ENCODE peak calls at places on chromosomes 13 and 19, in nine cellular contexts. G, K, X, C, H, R, Z, O and N are unnamed samples. For H3K36me3, the result is how much of the 10 kb centered on the place peaks cover.

GRCh38 chr13:110419391-110419791 is 112.3 kb downstream of the COL4A2 start:
- DNase-seq in Z (no peak), K (no peak), O (peak), X (no peak), C (no peak), G (peak), R (no peak), H (no peak), N (no peak)

GRCh38 chr13:40756042-40756441 is 14.9 kb downstream of the MRPS31 start:
- DNase-seq in R (no peak), O (no peak), X (no peak), H (no peak), G (no peak), K (no peak), C (no peak), Z (no peak), N (no peak)

GRCh38 chr19:19214892-19215291 is 3.1 kb downstream of the NCAN start:
- DNase-seq in R (peak), K (no peak), X (no peak), G (peak), H (no peak), C (peak), Z (no peak), O (no peak), N (peak)

GRCh38 chr13:38686635-38687245 is at the start of gene FREM2:
- DNase-seq in O (no peak), X (peak), K (no peak), R (no peak), Z (no peak), H (peak), G (no peak), C (peak), N (peak)

GRCh38 chr13:111503376-111503775 is 182.9 kb downstream of the TEX29 start:
- DNase-seq in Z (peak), O (no peak), H (no peak), C (no peak), R (no peak), G (no peak), X (no peak), K (no peak), N (no peak)

GRCh38 chr13:40665754-40666057 is 735 bp downstream of the FOXO1 start:
- DNase-seq in R (peak), O (no peak), K (no peak), H (no peak), C (no peak), G (no peak), X (no peak), Z (no peak), N (no peak)

GRCh38 chr19:42122691-42123607 is 9.3 kb downstream of the POU2F2 start:
- DNase-seq in C (no peak), Z (no peak), O (no peak), H (no peak), G (no peak), R (peak), K (no peak), X (no peak), N (no peak)

GRCh38 chr19:8965887-8966286 is 44.3 kb downstream of the MUC16 start:
- DNase-seq in Z (no peak), K (no peak), R (no peak), C (no peak), O (no peak), G (no peak), H (no peak), X (no peak), N (no peak)

GRCh38 chr13:72029981-72030380 is 163.0 kb upstream of the DACH1 start:
- DNase-seq in K (no peak), H (no peak), G (no peak), X (no peak), C (no peak), Z (no peak), O (no peak), R (no peak), N (no peak)

GRCh38 chr13:72023895-72024294 is 156.9 kb upstream of the DACH1 start:
- DNase-seq in H (no peak), X (no peak), K (no peak), R (no peak), G (no peak), Z (no peak), C (no peak), O (no peak), N (no peak)

DNA sequence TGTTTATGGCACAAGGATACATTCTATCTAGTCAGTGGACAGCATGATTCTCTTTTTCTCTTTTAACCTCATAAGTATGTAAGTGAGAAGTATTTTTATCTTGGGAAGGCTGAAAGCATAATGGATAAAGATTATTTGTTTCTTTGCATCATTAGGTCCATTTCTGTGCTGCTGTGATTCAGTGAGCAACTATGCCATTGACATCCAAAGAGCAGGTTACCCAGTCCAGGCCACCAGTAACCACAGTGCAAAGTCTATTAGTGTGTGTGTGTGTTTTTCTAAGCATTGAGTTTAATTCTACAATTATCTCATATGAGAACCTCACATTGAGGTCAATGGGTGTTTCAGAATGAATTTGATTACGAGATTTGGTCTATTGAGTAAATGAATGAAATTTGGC is 158.8 kb upstream of the DACH1 start:
- DNase-seq in R (no peak), G (no peak), C (no peak), O (no peak), H (no peak), X (no peak), K (no peak), Z (no peak), N (no peak)
- H3K36me3 ChIP-seq in R (under half), G (under half), C (under half), O (under half), H (under half), X (under half), K (under half), Z (under half), N (under half)

DNA sequence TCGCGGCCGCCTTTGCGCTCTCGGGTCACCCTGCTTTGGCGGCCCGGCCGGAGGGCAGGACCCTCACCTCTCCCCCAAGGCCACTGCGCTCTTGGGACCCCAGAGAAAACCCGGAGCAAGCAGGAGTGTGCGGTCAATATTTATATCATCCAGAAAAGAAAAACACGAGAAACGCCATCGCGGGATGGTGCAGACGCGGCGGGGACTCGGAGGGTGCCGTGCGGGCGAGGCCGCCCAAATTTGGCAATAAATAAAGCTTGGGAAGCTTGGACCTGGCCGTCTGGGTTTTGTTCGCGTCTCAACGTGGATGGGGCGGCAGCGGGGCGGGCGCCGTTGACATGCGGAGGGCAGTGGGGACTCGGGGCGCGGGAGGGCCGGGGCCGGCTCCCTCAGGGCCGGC is 9.6 kb downstream of the CBARP start:
- DNase-seq in R (no peak), C (no peak), Z (no peak), H (no peak), K (no peak), G (no peak), X (no peak), O (no peak), N (no peak)
- H3K36me3 ChIP-seq in R (under half), C (under half), Z (half or more), H (under half), K (under half), G (under half), X (under half), O (under half), N (half or more)

DNA sequence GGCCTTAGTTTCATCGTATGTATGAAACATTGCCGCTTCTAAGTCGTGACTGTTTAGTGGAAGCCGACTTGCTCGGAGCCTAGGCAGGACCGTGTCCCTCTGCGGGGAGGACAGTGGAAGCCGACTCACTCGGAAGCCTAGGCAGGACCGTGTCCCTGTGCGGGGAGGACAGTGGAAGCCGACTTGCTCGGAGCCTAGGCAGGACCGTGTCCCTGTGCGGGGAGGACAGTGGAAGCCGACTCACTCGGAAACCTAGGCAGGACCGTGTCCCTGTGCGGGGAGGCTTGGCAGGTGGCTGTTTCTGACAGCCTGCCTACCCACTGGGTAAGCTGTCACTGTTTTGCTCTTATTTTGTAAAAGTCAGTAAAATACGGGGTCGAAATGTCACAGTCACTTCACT is 20.4 kb upstream of the DCUN1D2 start:
- DNase-seq in R (no peak), Z (no peak), X (no peak), G (no peak), O (no peak), K (no peak), H (no peak), C (no peak), N (no peak)
- H3K36me3 ChIP-seq in R (under half), Z (under half), X (under half), G (half or more), O (under half), K (under half), H (under half), C (under half), N (half or more)

DNA sequence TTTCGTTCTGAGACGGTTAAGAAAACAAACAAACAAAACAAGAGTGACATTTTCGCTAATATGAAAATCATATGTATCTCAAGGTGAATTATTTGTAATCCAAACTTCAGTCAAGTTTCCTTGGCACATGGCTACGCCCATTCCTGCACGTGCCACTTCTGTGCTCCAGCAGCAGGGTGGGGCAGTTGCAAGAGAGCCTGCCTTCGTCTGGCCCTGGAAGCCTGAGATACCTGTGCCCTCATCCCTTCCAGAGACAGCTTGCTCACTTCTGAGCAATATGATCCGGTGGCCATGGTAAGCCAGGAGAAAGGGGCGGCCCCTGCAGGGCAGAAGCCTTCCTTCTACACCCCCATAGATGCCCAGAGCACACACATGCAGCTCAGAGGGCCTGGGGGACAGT is 22.1 kb downstream of the DPP9 start:
- DNase-seq in Z (no peak), O (no peak), G (no peak), X (no peak), C (no peak), K (no peak), H (peak), R (no peak), N (no peak)
- H3K36me3 ChIP-seq in Z (half or more), O (half or more), G (half or more), X (under half), C (under half), K (under half), H (half or more), R (under half), N (under half)